ENCODE peak calls at places on chromosomes 7 and 10, in ten cellular contexts. One of them, this sample, is unnamed.
A peak's percentile ranks its signal among the peaks of the same experiment; 100 is the strongest.

GRCh38 chr10:78738457-78738856 is 330.3 kb upstream of the ZMIZ1 start:
- DNase-seq in GM23338: no peak
- DNase-seq in keratinocyte: no peak
- DNase-seq in left ventricle myocardium inferior: no peak
- DNase-seq in HFF-Myc: no peak
- DNase-seq in astrocyte of the spinal cord: no peak
- DNase-seq in IMR-90: no peak
- DNase-seq in cardiac muscle cell: no peak
- DNase-seq in HCT116: no peak
- DNase-seq in dorsolateral prefrontal cortex: no peak
- DNase-seq in this sample: no peak

GRCh38 chr10:13961096-13961495 is 369.6 kb downstream of the FRMD4A start:
- DNase-seq in GM23338: no peak
- DNase-seq in dorsolateral prefrontal cortex: no peak
- DNase-seq in cardiac muscle cell: peak; percentile 87
- DNase-seq in IMR-90: peak; percentile 98
- DNase-seq in left ventricle myocardium inferior: no peak
- DNase-seq in astrocyte of the spinal cord: peak; percentile 96
- DNase-seq in keratinocyte: no peak
- DNase-seq in HFF-Myc: peak; percentile 92
- DNase-seq in HCT116: no peak
- DNase-seq in this sample: peak; percentile 92

GRCh38 chr7:113320419-113320818 is 202.1 kb upstream of the SMIM30 start:
- DNase-seq in left ventricle myocardium inferior: no peak
- DNase-seq in dorsolateral prefrontal cortex: no peak
- DNase-seq in IMR-90: no peak
- DNase-seq in HFF-Myc: no peak
- DNase-seq in HCT116: no peak
- DNase-seq in cardiac muscle cell: no peak
- DNase-seq in keratinocyte: no peak
- DNase-seq in astrocyte of the spinal cord: no peak
- DNase-seq in GM23338: no peak
- DNase-seq in this sample: no peak

GRCh38 chr7:8638076-8638475 is 204.7 kb downstream of the NXPH1 start:
- DNase-seq in cardiac muscle cell: no peak
- DNase-seq in left ventricle myocardium inferior: no peak
- DNase-seq in GM23338: no peak
- DNase-seq in dorsolateral prefrontal cortex: no peak
- DNase-seq in astrocyte of the spinal cord: peak; percentile 1
- DNase-seq in IMR-90: no peak
- DNase-seq in keratinocyte: no peak
- DNase-seq in HFF-Myc: no peak
- DNase-seq in HCT116: no peak
- DNase-seq in this sample: peak; percentile 11

GRCh38 chr7:129222064-129222463 is 2.8 kb upstream of the AHCYL2 start:
- DNase-seq in GM23338: no peak
- DNase-seq in cardiac muscle cell: peak; percentile 50
- DNase-seq in left ventricle myocardium inferior: no peak
- DNase-seq in astrocyte of the spinal cord: no peak
- DNase-seq in HFF-Myc: no peak
- DNase-seq in IMR-90: no peak
- DNase-seq in keratinocyte: no peak
- DNase-seq in dorsolateral prefrontal cortex: no peak
- DNase-seq in HCT116: no peak
- DNase-seq in this sample: no peak

GRCh38 chr10:105706281-105707026 is 1065.4 kb downstream of the SORCS3 start:
- DNase-seq in HFF-Myc: no peak
- DNase-seq in cardiac muscle cell: no peak
- DNase-seq in keratinocyte: no peak
- DNase-seq in left ventricle myocardium inferior: no peak
- DNase-seq in IMR-90: no peak
- DNase-seq in HCT116: no peak
- DNase-seq in GM23338: no peak
- DNase-seq in astrocyte of the spinal cord: no peak
- DNase-seq in dorsolateral prefrontal cortex: no peak
- DNase-seq in this sample: no peak

GRCh38 chr7:53984776-53985175 is 557.4 kb upstream of the VSTM2A start:
- DNase-seq in keratinocyte: no peak
- DNase-seq in HCT116: no peak
- DNase-seq in left ventricle myocardium inferior: no peak
- DNase-seq in cardiac muscle cell: no peak
- DNase-seq in GM23338: no peak
- DNase-seq in astrocyte of the spinal cord: no peak
- DNase-seq in dorsolateral prefrontal cortex: no peak
- DNase-seq in HFF-Myc: no peak
- DNase-seq in IMR-90: no peak
- DNase-seq in this sample: no peak

GRCh38 chr7:7795736-7796135 is 77.3 kb upstream of the RPA3 start:
- DNase-seq in GM23338: no peak
- DNase-seq in cardiac muscle cell: no peak
- DNase-seq in HCT116: peak; percentile 23
- DNase-seq in IMR-90: peak; percentile 79
- DNase-seq in HFF-Myc: no peak
- DNase-seq in astrocyte of the spinal cord: peak; percentile 85
- DNase-seq in keratinocyte: no peak
- DNase-seq in left ventricle myocardium inferior: no peak
- DNase-seq in dorsolateral prefrontal cortex: no peak
- DNase-seq in this sample: peak; percentile 16

DNA sequence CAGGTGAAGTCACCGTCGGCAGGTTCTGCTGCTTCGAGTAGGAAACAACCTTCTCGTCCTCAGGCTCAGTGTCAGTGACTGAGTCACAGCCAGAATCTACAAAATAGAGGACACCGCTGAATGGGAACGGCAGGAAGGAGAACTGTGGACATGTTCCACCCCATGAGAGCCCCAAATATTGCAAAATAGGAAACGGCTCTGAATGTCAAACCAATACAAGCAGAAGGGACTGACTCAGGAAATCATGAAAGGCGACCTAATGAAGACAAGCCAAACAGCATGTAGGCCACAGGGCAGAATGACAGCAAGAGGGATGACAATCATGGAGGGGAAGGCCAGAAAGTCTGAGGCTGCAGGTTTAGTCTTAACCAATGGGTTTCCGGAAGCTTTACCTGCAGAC is 63.5 kb downstream of the PIK3AP1 start:
- DNase-seq in HFF-Myc: no peak
- DNase-seq in keratinocyte: no peak
- DNase-seq in dorsolateral prefrontal cortex: no peak
- DNase-seq in astrocyte of the spinal cord: no peak
- DNase-seq in cardiac muscle cell: no peak
- DNase-seq in HCT116: no peak
- DNase-seq in IMR-90: no peak
- DNase-seq in left ventricle myocardium inferior: no peak
- DNase-seq in GM23338: no peak
- DNase-seq in this sample: no peak
- H3K4me3 ChIP-seq in HFF-Myc: no peak overlapping the region
- H3K4me3 ChIP-seq in keratinocyte: no peak overlapping the region
- H3K4me3 ChIP-seq in dorsolateral prefrontal cortex: no peak overlapping the region
- H3K4me3 ChIP-seq in astrocyte of the spinal cord: no peak overlapping the region
- H3K4me3 ChIP-seq in cardiac muscle cell: no peak overlapping the region
- H3K4me3 ChIP-seq in HCT116: no peak overlapping the region
- H3K4me3 ChIP-seq in IMR-90: no peak overlapping the region
- H3K4me3 ChIP-seq in left ventricle myocardium inferior: no peak overlapping the region
- H3K4me3 ChIP-seq in GM23338: no peak overlapping the region
- H3K4me3 ChIP-seq in this sample: no peak overlapping the region

DNA sequence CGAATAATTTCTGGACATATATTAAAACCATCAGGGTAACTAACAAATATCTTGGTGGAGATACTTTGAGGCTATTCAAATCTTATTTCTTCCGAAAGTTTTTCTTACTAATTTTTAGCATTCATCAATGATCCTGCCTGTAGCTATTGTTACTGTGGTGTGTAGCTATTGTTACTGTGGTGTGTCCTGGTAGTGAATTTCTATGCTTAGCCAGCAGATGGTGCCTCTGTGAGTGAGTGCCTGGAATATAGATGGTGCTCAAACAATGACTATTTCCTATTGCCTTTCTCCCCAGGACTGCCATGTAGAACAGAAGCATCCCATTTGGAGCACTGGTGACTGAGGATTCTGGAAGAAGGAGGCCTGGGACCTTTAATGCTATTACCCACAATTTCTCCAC is 245.7 kb downstream of the CCSER2 start:
- DNase-seq in GM23338: peak; percentile 34
- DNase-seq in left ventricle myocardium inferior: no peak
- DNase-seq in HFF-Myc: no peak
- DNase-seq in astrocyte of the spinal cord: no peak
- DNase-seq in cardiac muscle cell: no peak
- DNase-seq in dorsolateral prefrontal cortex: no peak
- DNase-seq in IMR-90: no peak
- DNase-seq in keratinocyte: no peak
- DNase-seq in HCT116: no peak
- DNase-seq in this sample: no peak
- TF ChIP-seq CTCF in GM23338: peak; percentile 66
- TF ChIP-seq CTCF in left ventricle myocardium inferior: no peak
- TF ChIP-seq CTCF in HFF-Myc: no peak
- TF ChIP-seq CTCF in astrocyte of the spinal cord: no peak
- TF ChIP-seq CTCF in cardiac muscle cell: no peak
- TF ChIP-seq CTCF in dorsolateral prefrontal cortex: no peak
- TF ChIP-seq CTCF in IMR-90: no peak
- TF ChIP-seq CTCF in keratinocyte: peak; percentile 30
- TF ChIP-seq CTCF in HCT116: peak; percentile 29
- TF ChIP-seq CTCF in this sample: no peak

GRCh38 chr7:22216832-22217475 is 140.0 kb downstream of the RAPGEF5 start:
- DNase-seq in HCT116: no peak
- DNase-seq in left ventricle myocardium inferior: no peak
- DNase-seq in keratinocyte: no peak
- DNase-seq in dorsolateral prefrontal cortex: no peak
- DNase-seq in astrocyte of the spinal cord: no peak
- DNase-seq in IMR-90: no peak
- DNase-seq in GM23338: no peak
- DNase-seq in HFF-Myc: no peak
- DNase-seq in cardiac muscle cell: no peak
- DNase-seq in this sample: no peak

GRCh38 chr7:22216309-22216708 is 140.6 kb downstream of the RAPGEF5 start:
- DNase-seq in cardiac muscle cell: no peak
- DNase-seq in astrocyte of the spinal cord: no peak
- DNase-seq in IMR-90: no peak
- DNase-seq in GM23338: no peak
- DNase-seq in dorsolateral prefrontal cortex: no peak
- DNase-seq in HCT116: no peak
- DNase-seq in left ventricle myocardium inferior: no peak
- DNase-seq in keratinocyte: no peak
- DNase-seq in HFF-Myc: no peak
- DNase-seq in this sample: no peak

GRCh38 chr7:22219036-22219435 is 137.9 kb downstream of the RAPGEF5 start:
- DNase-seq in left ventricle myocardium inferior: no peak
- DNase-seq in HCT116: no peak
- DNase-seq in astrocyte of the spinal cord: no peak
- DNase-seq in GM23338: no peak
- DNase-seq in dorsolateral prefrontal cortex: peak; percentile 69
- DNase-seq in cardiac muscle cell: peak; percentile 44
- DNase-seq in HFF-Myc: no peak
- DNase-seq in keratinocyte: no peak
- DNase-seq in IMR-90: no peak
- DNase-seq in this sample: no peak

GRCh38 chr7:22220947-22221346 is 136.0 kb downstream of the RAPGEF5 start:
- DNase-seq in HCT116: no peak
- DNase-seq in astrocyte of the spinal cord: no peak
- DNase-seq in IMR-90: no peak
- DNase-seq in GM23338: no peak
- DNase-seq in left ventricle myocardium inferior: no peak
- DNase-seq in cardiac muscle cell: peak; percentile 42
- DNase-seq in dorsolateral prefrontal cortex: no peak
- DNase-seq in HFF-Myc: no peak
- DNase-seq in keratinocyte: no peak
- DNase-seq in this sample: no peak

DNA sequence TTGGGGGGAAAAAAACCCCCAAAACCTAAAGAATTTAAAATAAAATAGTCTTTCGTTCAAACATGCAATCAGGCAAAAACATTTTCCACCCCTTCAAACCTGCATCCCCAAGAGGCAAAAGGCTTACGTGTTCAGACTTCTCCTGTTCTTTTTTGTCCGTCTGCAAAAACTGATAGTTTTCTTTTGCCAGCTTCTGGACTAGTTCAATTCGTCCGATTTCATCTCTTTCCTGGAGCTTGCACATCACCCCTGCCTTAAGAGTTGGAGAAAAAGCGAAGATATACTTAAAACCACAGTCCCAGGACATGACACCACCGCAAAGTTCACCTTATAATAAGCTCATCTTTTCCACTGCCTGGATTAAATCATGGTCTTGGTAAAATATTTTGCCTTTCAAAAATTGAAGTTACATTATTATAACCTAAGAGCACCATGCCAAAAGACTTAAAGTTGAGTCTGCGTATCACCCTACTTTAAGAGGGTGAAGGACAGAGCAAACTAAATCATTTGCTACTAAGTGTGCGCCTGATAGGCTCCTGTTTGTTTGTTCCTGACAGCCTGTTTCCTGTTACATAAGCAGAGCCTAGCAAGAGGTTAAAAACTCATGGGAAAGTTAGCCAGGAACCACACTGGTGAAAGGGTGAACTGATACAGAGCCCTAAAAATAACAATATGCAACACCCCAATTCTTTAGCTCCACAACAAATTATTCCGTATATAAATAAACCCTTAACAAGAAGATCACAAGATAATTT is 137.0 kb downstream of the RAPGEF5 start:
- DNase-seq in GM23338: no peak
- DNase-seq in IMR-90: no peak
- DNase-seq in dorsolateral prefrontal cortex: no peak
- DNase-seq in keratinocyte: no peak
- DNase-seq in cardiac muscle cell: peak; percentile 68
- DNase-seq in HFF-Myc: no peak
- DNase-seq in HCT116: no peak
- DNase-seq in astrocyte of the spinal cord: no peak
- DNase-seq in left ventricle myocardium inferior: no peak
- DNase-seq in this sample: no peak
- H3K4me3 ChIP-seq in GM23338: no peak overlapping the region
- H3K4me3 ChIP-seq in IMR-90: no peak overlapping the region
- H3K4me3 ChIP-seq in dorsolateral prefrontal cortex: peak overlapping the region; percentile 53
- H3K4me3 ChIP-seq in keratinocyte: no peak overlapping the region
- H3K4me3 ChIP-seq in cardiac muscle cell: no peak overlapping the region
- H3K4me3 ChIP-seq in HFF-Myc: no peak overlapping the region
- H3K4me3 ChIP-seq in HCT116: no peak overlapping the region
- H3K4me3 ChIP-seq in astrocyte of the spinal cord: no peak overlapping the region
- H3K4me3 ChIP-seq in left ventricle myocardium inferior: peak overlapping the region; percentile 66
- H3K4me3 ChIP-seq in this sample: no peak overlapping the region

DNA sequence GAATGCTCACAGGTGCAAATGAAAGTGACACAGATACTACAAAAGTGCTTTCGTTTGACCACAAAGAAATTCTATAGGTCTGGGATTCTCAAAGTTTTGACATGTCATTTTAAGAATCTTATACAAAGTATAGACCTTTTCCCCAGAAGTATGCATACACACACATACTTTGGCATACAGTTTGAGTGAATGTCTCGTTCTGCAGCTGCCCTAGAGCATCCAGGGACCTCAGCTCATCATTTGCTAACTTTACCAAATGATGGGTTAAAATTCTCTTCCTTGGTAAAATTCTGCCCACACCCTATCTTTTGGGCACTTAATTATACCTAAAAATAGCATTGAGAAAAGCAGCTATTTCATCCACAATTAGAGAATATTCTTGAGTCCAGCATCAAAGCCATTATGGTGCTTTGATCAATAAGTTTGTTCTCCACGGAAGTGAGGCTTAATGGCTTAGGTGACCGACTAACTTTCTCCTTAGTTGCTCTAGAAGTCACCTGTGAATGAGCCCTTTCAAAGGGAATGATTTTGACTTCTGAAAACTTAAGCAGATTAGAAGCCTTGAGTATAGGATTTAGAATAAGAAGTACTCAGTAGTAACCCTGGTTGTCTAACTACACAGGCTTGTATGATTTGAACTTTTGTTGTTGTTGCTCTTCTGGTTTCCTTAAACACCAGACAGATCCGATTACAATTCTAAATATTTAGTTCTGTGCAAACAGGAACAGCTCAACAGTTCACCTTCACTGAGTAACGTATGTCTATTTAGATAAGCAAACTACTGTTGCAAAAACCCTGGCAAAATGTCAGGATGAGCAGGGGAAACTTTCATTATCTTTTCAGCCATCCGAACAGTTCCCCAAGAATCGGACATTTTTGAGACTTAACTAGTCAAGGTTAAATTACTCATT is 70.6 kb downstream of the CNNM2 start:
- DNase-seq in HFF-Myc: no peak
- DNase-seq in GM23338: no peak
- DNase-seq in cardiac muscle cell: peak; percentile 31
- DNase-seq in HCT116: no peak
- DNase-seq in left ventricle myocardium inferior: no peak
- DNase-seq in dorsolateral prefrontal cortex: no peak
- DNase-seq in keratinocyte: no peak
- DNase-seq in IMR-90: peak; percentile 94
- DNase-seq in astrocyte of the spinal cord: peak; percentile 5
- DNase-seq in this sample: no peak
- TF ChIP-seq CTCF in HFF-Myc: no peak
- TF ChIP-seq CTCF in GM23338: no peak
- TF ChIP-seq CTCF in cardiac muscle cell: no peak
- TF ChIP-seq CTCF in HCT116: no peak
- TF ChIP-seq CTCF in left ventricle myocardium inferior: no peak
- TF ChIP-seq CTCF in dorsolateral prefrontal cortex: no peak
- TF ChIP-seq CTCF in keratinocyte: no peak
- TF ChIP-seq CTCF in IMR-90: no peak
- TF ChIP-seq CTCF in astrocyte of the spinal cord: no peak
- TF ChIP-seq CTCF in this sample: no peak

This sample was measured in astrocyte of the cerebellum.